ENCODE peak calls at places on chromosomes 16 and 17, in five cellular contexts. U is activated T-cell treated with anti-CD3 and anti-CD28 coated beads, Interleukin-2, amount 50 U/mL, for 4 hours; M is BE2C; F is upper lobe of right lung; S is AG09319. J is an unnamed sample.

GRCh38 chr16:11170696-11171447 is 85.1 kb downstream of the SOCS1 start:
- DNase-seq in U (no peak), M (no peak), F (no peak), S (no peak), J (no peak)

GRCh38 chr16:89986600-89986999 is 32.7 kb downstream of the DBNDD1 start:
- DNase-seq in U (no peak), M (no peak), F (no peak), S (no peak), J (no peak)

GRCh38 chr16:3769013-3769412 is 51.7 kb upstream of the TRAP1 start:
- DNase-seq in U (no peak), M (no peak), F (no peak), S (no peak), J (no peak)

GRCh38 chr17:65558683-65559311 is 2.7 kb downstream of the AXIN2 start:
- DNase-seq in U (no peak), M (no peak), F (peak), S (no peak), J (no peak)

GRCh38 chr17:55432358-55433028 is 10.9 kb upstream of the MMD start:
- DNase-seq in U (no peak), M (no peak), F (no peak), S (no peak), J (no peak)

GRCh38 chr16:23384878-23385277 is 68.1 kb downstream of the COG7 start:
- DNase-seq in U (no peak), M (no peak), F (no peak), S (no peak), J (no peak)

GRCh38 chr16:46828943-46829342 is 2.0 kb downstream of the C16orf87 start:
- DNase-seq in U (no peak), M (no peak), F (no peak), S (no peak), J (no peak)

GRCh38 chr17:18043491-18043890 is 4.3 kb downstream of the GID4 start:
- DNase-seq in U (no peak), M (no peak), F (no peak), S (no peak), J (no peak)

GRCh38 chr17:58376472-58376921 is 24.5 kb upstream of the SUPT4H1 start:
- DNase-seq in U (no peak), M (no peak), F (no peak), S (no peak), J (no peak)

GRCh38 chr16:70529051-70529777 is 5.6 kb downstream of the SF3B3 start:
- DNase-seq in U (no peak), M (no peak), F (no peak), S (peak), J (no peak)